ENCODE peak calls at places on chromosomes 5 and 9, in eight cellular contexts. P is GM23248; K is B cell; F is naive thymus-derived CD8-positive, alpha-beta T cell; W is sciatic nerve; D is transverse colon; M is COR-L47; O is lower lobe of right lung. R is an unnamed sample.

GRCh38 chr5:43785198-43785597 is 182.2 kb downstream of the NNT start:
- DNase-seq in P (no peak), K (no peak), F (no peak), W (no peak), D (no peak), M (no peak), O (no peak), R (no peak)

GRCh38 chr5:128669803-128670202 is 131.8 kb upstream of the FBN2 start:
- DNase-seq in P (no peak), K (no peak), F (no peak), W (no peak), D (no peak), M (no peak), O (no peak), R (no peak)

GRCh38 chr5:73376618-73377170 is 71.9 kb downstream of the FOXD1 start:
- DNase-seq in P (peak), K (no peak), F (no peak), W (no peak), D (no peak), M (no peak), O (no peak), R (no peak)

GRCh38 chr5:761854-762685 is 22.5 kb downstream of the ZDHHC11B start:
- DNase-seq in P (no peak), K (peak), F (no peak), W (peak), D (no peak), M (no peak), O (peak), R (no peak)

GRCh38 chr9:130640681-130641080 is 23.7 kb upstream of the PRDM12 start:
- DNase-seq in P (no peak), K (no peak), F (no peak), W (no peak), D (no peak), M (no peak), O (no peak), R (no peak)

GRCh38 chr5:94618029-94618492 is 343 bp downstream of the KIAA0825 start:
- DNase-seq in P (peak), K (no peak), F (no peak), W (no peak), D (peak), M (peak), O (peak), R (peak)

GRCh38 chr9:127519301-127520166 is 68.2 kb downstream of the LRSAM1 start:
- DNase-seq in P (peak), K (no peak), F (no peak), W (peak), D (no peak), M (no peak), O (no peak), R (no peak)

GRCh38 chr9:123660691-123661090 is 269.2 kb downstream of the DENND1A start:
- DNase-seq in P (no peak), K (no peak), F (no peak), W (no peak), D (no peak), M (no peak), O (no peak), R (no peak)

GRCh38 chr9:93041108-93041802 is 17.2 kb upstream of the SUSD3 start:
- DNase-seq in P (peak), K (no peak), F (no peak), W (no peak), D (no peak), M (no peak), O (no peak), R (no peak)

GRCh38 chr5:76256116-76256889 is 146.8 kb upstream of the IQGAP2 start:
- DNase-seq in P (peak), K (peak), F (peak), W (peak), D (peak), M (peak), O (no peak), R (peak)

GRCh38 chr5:140632366-140633080 is 452 bp downstream of the CD14 start:
- DNase-seq in P (peak), K (peak), F (peak), W (peak), D (peak), M (peak), O (peak), R (peak)

GRCh38 chr5:93926831-93927600 is 185.6 kb upstream of the POU5F2 start:
- DNase-seq in P (peak), K (no peak), F (no peak), W (no peak), D (no peak), M (no peak), O (no peak), R (no peak)

GRCh38 chr9:127452481-127453092 is 1.3 kb downstream of the LRSAM1 start:
- DNase-seq in P (peak), K (no peak), F (no peak), W (no peak), D (peak), M (no peak), O (peak), R (no peak)

GRCh38 chr5:142806769-142807377 is 36.7 kb downstream of the ARHGAP26 start:
- DNase-seq in P (no peak), K (no peak), F (no peak), W (no peak), D (no peak), M (no peak), O (no peak), R (no peak)

GRCh38 chr5:6812800-6813731 is 99.8 kb downstream of the TENT4A start:
- DNase-seq in P (peak), K (no peak), F (no peak), W (no peak), D (peak), M (no peak), O (no peak), R (no peak)

GRCh38 chr9:72362680-72363139 is 2.3 kb downstream of the ZFAND5 start:
- DNase-seq in P (peak), K (peak), F (peak), W (peak), D (peak), M (peak), O (peak), R (peak)

GRCh38 chr9:134379774-134380431 is 53.6 kb downstream of the RXRA start:
- DNase-seq in P (no peak), K (no peak), F (no peak), W (no peak), D (no peak), M (no peak), O (no peak), R (no peak)

R was measured in central memory CD4-positive, alpha-beta T cell.